ENCODE peak calls at places on chromosomes 13 and 19, in four cellular contexts. One of them, this sample, is unnamed.

GRCh38 chr19:2720777-2721569 is at the start of gene DIRAS1:
- DNase-seq in Peyer's patch: no peak
- DNase-seq in CD8-positive, alpha-beta T cell: no peak
- DNase-seq in MM.1S: no peak
- DNase-seq in this sample: no peak

GRCh38 chr19:55383789-55384575 is at the start of gene TMEM238:
- DNase-seq in Peyer's patch: peak; percentile 81
- DNase-seq in CD8-positive, alpha-beta T cell: no peak
- DNase-seq in MM.1S: peak; percentile 72
- DNase-seq in this sample: peak; percentile 88

GRCh38 chr13:33199282-33199850 is 86.2 kb downstream of the STARD13 start:
- DNase-seq in Peyer's patch: no peak
- DNase-seq in CD8-positive, alpha-beta T cell: no peak
- DNase-seq in MM.1S: peak; percentile 36
- DNase-seq in this sample: no peak

GRCh38 chr13:42076309-42076713 is 27.9 kb downstream of the DGKH start:
- DNase-seq in Peyer's patch: no peak
- DNase-seq in CD8-positive, alpha-beta T cell: no peak
- DNase-seq in MM.1S: no peak
- DNase-seq in this sample: no peak

GRCh38 chr13:97205971-97206370 is 16.2 kb upstream of the MBNL2 start:
- DNase-seq in Peyer's patch: no peak
- DNase-seq in CD8-positive, alpha-beta T cell: no peak
- DNase-seq in MM.1S: no peak
- DNase-seq in this sample: no peak

GRCh38 chr19:11984986-11985385 is 20.1 kb downstream of the ZNF763 start:
- DNase-seq in Peyer's patch: no peak
- DNase-seq in CD8-positive, alpha-beta T cell: no peak
- DNase-seq in MM.1S: no peak
- DNase-seq in this sample: no peak

GRCh38 chr13:113742445-113743120 is 16.4 kb upstream of the TMEM255B start:
- DNase-seq in Peyer's patch: no peak
- DNase-seq in CD8-positive, alpha-beta T cell: peak; percentile 66
- DNase-seq in MM.1S: no peak
- DNase-seq in this sample: peak; percentile 58

GRCh38 chr19:39411006-39411831 is 1.2 kb upstream of the PLEKHG2 start:
- DNase-seq in Peyer's patch: peak; percentile 88
- DNase-seq in CD8-positive, alpha-beta T cell: peak; percentile 49
- DNase-seq in MM.1S: peak; percentile 27
- DNase-seq in this sample: peak; percentile 70

GRCh38 chr19:41914191-41914834 is 13.9 kb downstream of the ERFL start:
- DNase-seq in Peyer's patch: no peak
- DNase-seq in CD8-positive, alpha-beta T cell: no peak
- DNase-seq in MM.1S: no peak
- DNase-seq in this sample: no peak

GRCh38 chr19:19653597-19654147 is 9.8 kb downstream of the ATP13A1 start:
- DNase-seq in Peyer's patch: no peak
- DNase-seq in CD8-positive, alpha-beta T cell: no peak
- DNase-seq in MM.1S: no peak
- DNase-seq in this sample: peak; percentile 63

GRCh38 chr19:2612619-2613249 is 89.8 kb downstream of the GNG7 start:
- DNase-seq in Peyer's patch: no peak
- DNase-seq in CD8-positive, alpha-beta T cell: no peak
- DNase-seq in MM.1S: no peak
- DNase-seq in this sample: no peak

GRCh38 chr13:40993119-40993518 is 26.0 kb downstream of the ELF1 start:
- DNase-seq in Peyer's patch: no peak
- DNase-seq in CD8-positive, alpha-beta T cell: no peak
- DNase-seq in MM.1S: peak; percentile 23
- DNase-seq in this sample: peak; percentile 59
- H3K27ac ChIP-seq in Peyer's patch: peak overlapping the region; percentile 59
- H3K27ac ChIP-seq in CD8-positive, alpha-beta T cell: no peak overlapping the region
- H3K27ac ChIP-seq in MM.1S: peak overlapping the region; percentile 62
- H3K27ac ChIP-seq in this sample: peak overlapping the region; percentile 70

DNA sequence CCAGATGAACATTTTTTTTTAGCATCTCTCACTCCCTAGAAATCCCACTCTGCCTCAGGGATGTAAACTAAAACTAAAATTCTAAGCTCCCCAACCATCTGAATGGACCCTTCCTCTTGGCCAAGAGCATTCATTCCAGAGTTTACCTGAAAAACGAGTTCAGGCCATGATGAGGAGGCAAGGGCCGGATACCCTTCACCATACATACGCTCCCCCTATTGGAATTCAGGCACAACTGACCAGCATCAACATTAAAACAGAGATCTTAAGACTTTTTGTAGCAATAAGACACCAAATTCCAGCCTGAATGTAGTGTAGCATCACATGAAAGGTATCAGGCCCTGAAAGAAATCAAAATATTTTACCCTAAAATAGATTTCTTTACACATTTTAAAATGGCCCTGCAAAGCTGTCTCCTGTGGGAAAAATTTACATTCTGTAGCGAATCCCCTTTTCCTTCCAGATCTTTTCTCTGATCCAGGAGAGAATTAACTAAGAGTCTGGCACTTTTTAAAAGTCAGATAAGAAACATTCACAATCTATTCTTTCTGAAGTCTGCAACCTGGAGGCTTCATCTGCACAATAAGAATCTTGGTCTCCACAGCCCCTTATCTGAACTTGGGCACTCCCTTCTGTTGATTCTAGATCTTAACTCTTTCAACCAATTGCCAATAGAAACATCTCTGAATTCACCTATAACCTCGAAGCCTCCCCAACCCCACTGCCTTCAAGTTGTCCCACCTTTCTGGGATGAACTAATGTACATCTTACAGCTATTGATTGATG is 888.5 kb downstream of the UQCRFS1 start:
- DNase-seq in Peyer's patch: no peak
- DNase-seq in CD8-positive, alpha-beta T cell: no peak
- DNase-seq in MM.1S: no peak
- DNase-seq in this sample: no peak
- TF ChIP-seq CTCF in Peyer's patch: no peak
- TF ChIP-seq CTCF in CD8-positive, alpha-beta T cell: no peak
- TF ChIP-seq CTCF in MM.1S: no peak
- TF ChIP-seq CTCF in this sample: no peak

DNA sequence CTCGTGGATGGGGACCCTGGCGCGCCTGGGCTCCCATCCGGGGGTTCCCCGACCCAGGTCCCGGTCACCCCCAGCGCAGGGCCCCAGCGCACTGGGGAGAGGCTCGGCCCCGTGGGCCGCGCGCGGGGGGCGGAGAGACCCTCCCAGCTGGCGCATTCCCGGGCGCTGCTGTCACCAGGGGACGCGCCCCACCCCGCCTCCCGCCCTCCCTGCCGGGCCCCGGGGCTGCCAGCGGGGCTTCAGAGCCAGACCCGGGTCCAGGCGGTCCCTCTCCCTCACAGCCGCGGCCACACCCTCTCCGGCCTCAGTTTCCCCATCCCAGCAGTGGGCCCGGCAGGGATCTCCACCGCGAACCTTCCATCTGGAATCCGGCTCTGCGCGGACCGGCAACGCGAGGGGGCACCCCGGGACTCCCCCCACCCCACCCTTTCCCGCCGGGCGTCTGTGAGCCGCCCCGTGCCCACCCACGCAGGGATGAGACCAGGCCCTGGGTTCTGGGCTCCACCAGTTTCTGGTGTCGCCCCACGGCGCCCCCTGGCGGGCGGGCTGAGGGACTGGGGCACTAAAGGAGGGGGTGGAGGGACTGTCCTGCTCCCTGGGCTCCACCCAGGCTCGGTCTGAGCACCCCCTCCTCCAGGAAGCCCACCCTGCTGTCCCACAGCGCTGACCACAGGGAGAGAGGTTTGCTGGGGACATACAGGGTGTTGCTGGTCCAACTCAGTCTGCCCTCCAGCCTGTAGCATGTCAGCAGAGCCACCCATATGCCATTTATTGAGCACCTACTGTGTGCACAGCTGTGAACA is 874 bp upstream of the ADAMTSL5 start:
- DNase-seq in Peyer's patch: peak; percentile 75
- DNase-seq in CD8-positive, alpha-beta T cell: peak; percentile 76
- DNase-seq in MM.1S: peak; percentile 64
- DNase-seq in this sample: peak; percentile 60
- H3K27ac ChIP-seq in Peyer's patch: peak overlapping the region; percentile 25
- H3K27ac ChIP-seq in CD8-positive, alpha-beta T cell: no peak overlapping the region
- H3K27ac ChIP-seq in MM.1S: no peak overlapping the region
- H3K27ac ChIP-seq in this sample: no peak overlapping the region

DNA sequence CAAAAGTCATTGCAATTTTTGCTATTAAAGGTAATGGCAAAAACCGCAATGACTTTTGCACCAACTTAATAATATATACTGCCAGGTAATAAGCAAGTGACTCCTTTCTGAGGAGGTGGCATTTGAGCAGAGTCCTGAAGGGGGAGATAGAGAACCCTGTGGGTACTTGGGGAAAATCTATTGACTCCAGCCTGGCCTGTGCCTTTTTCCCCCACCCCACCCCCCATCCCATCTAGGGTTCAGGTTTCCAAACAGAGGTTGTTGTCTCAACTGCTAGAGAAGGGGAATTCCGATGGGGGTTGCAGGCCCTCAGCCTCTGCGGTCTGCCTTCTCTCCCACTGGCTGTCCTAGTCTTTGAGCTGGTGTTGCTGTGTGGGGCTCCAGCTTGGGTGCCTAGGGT is 11.5 kb downstream of the S1PR2 start:
- DNase-seq in Peyer's patch: no peak
- DNase-seq in CD8-positive, alpha-beta T cell: peak; percentile 47
- DNase-seq in MM.1S: peak; percentile 98
- DNase-seq in this sample: no peak
- TF ChIP-seq CTCF in Peyer's patch: peak; percentile 26
- TF ChIP-seq CTCF in CD8-positive, alpha-beta T cell: peak; percentile 35
- TF ChIP-seq CTCF in MM.1S: peak; percentile 79
- TF ChIP-seq CTCF in this sample: no peak

DNA sequence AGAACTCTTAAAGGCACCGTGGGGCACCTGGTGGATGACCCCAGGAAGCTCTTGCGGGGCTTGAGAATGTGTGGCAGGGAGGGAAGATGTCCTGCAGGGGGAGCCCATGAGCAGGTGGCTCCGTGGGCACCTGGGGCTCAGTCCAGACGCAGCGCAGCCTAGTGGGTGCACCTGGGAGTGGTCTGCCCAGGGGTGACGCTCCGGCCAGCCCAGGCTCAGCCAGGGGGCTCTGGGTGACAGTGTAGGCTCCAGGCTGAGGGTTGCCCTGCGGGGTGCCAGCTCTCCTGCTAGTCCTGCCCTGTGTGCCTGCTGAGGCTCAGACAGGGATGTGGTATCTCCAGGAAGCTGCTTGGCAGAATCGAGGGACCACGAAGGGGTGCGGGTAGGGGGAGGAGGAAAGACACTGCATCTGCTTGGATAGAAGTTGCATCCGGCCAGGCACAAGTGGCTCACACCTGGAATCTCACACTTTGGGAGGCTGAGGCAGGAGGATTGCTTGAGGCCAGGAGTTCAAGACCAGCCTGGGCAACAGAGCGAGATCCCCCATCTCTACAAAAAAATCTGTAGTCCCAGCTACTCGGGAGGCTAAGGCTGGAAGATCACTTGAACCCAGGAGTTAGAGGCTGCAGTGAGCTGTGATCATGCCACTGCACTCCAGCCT is 15.0 kb upstream of the PGLS start:
- DNase-seq in Peyer's patch: peak; percentile 89
- DNase-seq in CD8-positive, alpha-beta T cell: peak; percentile 79
- DNase-seq in MM.1S: peak; percentile 77
- DNase-seq in this sample: peak; percentile 52
- H3K27ac ChIP-seq in Peyer's patch: no peak overlapping the region
- H3K27ac ChIP-seq in CD8-positive, alpha-beta T cell: no peak overlapping the region
- H3K27ac ChIP-seq in MM.1S: no peak overlapping the region
- H3K27ac ChIP-seq in this sample: no peak overlapping the region

DNA sequence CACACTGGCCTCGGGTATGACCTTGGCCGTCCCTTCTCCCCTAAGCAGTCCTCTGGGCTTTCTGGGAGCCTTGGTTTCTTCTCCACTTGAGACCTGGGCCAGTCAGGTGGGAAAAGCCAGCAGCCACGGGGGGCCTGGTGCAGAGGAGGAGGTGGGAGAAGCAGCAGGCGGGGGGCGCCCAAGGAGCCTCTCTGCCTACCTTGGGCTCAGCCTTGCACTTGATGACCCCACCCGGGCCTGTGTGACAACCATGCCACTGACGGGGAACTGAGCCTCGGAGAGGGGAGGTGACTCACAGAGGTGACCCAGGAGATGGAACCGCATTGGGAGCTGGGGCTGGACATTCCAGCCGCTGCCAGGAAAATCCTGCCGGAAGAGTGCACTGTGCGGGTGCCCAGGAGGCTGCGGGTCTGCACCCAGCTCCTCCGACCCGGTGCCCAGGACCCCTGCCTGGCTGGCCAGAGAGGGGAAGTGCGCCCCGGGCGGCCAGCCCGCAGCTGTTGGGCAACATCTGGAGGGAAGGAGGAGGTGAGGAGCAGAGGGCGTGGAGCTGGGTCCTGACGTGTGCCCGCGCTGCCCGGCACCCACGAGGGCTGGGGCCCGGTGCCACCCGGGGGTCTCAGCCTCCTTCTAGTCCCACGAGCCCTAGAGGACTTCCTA is 23.4 kb upstream of the SLC7A10 start:
- DNase-seq in Peyer's patch: no peak
- DNase-seq in CD8-positive, alpha-beta T cell: no peak
- DNase-seq in MM.1S: no peak
- DNase-seq in this sample: no peak
- TF ChIP-seq CTCF in Peyer's patch: no peak
- TF ChIP-seq CTCF in CD8-positive, alpha-beta T cell: no peak
- TF ChIP-seq CTCF in MM.1S: no peak
- TF ChIP-seq CTCF in this sample: no peak

DNA sequence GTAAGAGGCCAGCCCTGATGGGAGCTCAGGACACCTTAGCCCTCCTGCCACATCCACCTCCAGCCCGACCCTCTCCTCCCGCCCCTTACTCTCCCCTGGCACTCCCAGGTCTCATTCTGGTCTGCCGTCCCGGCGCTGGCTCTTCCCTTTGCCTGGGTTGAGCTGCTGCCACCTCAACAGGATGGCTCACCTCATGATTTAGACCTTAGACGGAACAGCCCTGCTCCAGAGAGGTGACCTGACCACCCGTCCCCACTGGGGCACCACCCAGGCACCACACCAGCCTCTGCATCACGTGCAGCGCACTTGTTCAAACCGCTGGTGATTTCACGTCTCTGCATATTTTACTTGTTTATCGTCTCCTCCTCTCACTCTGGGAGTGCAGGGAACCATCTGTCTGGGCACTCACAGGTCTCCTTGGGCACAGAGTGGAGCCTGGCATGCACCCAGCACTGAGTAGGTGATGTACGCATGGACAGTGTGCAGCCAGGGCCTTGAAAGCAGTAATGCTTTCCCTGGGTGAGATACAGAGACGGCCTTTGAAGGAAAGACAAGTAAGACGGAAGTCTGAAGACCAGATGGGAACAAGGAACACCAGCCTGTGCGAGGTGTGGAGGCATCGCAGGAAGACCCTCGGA is 183.1 kb downstream of the KATNAL1 start:
- DNase-seq in Peyer's patch: no peak
- DNase-seq in CD8-positive, alpha-beta T cell: no peak
- DNase-seq in MM.1S: no peak
- DNase-seq in this sample: no peak
- H3K27ac ChIP-seq in Peyer's patch: no peak overlapping the region
- H3K27ac ChIP-seq in CD8-positive, alpha-beta T cell: no peak overlapping the region
- H3K27ac ChIP-seq in MM.1S: no peak overlapping the region
- H3K27ac ChIP-seq in this sample: no peak overlapping the region

GRCh38 chr19:17159466-17160393 is 55.4 kb upstream of the USE1 start:
- DNase-seq in Peyer's patch: no peak
- DNase-seq in CD8-positive, alpha-beta T cell: no peak
- DNase-seq in MM.1S: no peak
- DNase-seq in this sample: no peak
- TF ChIP-seq CTCF in Peyer's patch: no peak
- TF ChIP-seq CTCF in CD8-positive, alpha-beta T cell: no peak
- TF ChIP-seq CTCF in MM.1S: no peak
- TF ChIP-seq CTCF in this sample: no peak

This sample was measured in pancreas.